ENCODE peak calls at places on chromosome 21, in seven cellular contexts. T is endodermal cell, A is tibial artery, D is fibroblast of lung, L is HCT116, H is GM23248, G is neuronal stem cell. V is an unnamed sample. For H3K4me1, the result is how much of the 10 kb centered on the place peaks cover.

GRCh38 chr21:26007911-26008579 is 162.5 kb downstream of the APP start:
- DNase-seq in T (no peak), A (no peak), D (peak), L (no peak), H (peak), G (no peak), V (no peak)

GRCh38 chr21:44510508-44511218 is 29.3 kb downstream of the KRTAP10-1 start:
- DNase-seq in T (peak), A (peak), D (no peak), L (peak), H (peak), G (peak), V (peak)

GRCh38 chr21:22319435-22319834 is 1321.2 kb downstream of the NCAM2 start:
- DNase-seq in T (no peak), A (no peak), D (no peak), L (no peak), H (no peak), G (no peak), V (no peak)

GRCh38 chr21:31752352-31752751 is 20.4 kb upstream of the SCAF4 start:
- DNase-seq in T (no peak), A (no peak), D (peak), L (no peak), H (peak), G (no peak), V (no peak)

GRCh38 chr21:38853421-38853919 is 47.7 kb downstream of the ETS2 start:
- DNase-seq in T (no peak), A (no peak), D (peak), L (peak), H (peak), G (no peak), V (no peak)

GRCh38 chr21:26506951-26507350 is 66.1 kb downstream of the CYYR1 start:
- DNase-seq in T (no peak), A (no peak), D (peak), L (no peak), H (peak), G (no peak), V (no peak)

GRCh38 chr21:29887313-29888009 is 52.3 kb downstream of the GRIK1 start:
- DNase-seq in T (no peak), A (no peak), D (no peak), L (no peak), H (no peak), G (no peak), V (no peak)

GRCh38 chr21:25416669-25417068 is 190.6 kb downstream of the MRPL39 start:
- DNase-seq in T (no peak), A (no peak), D (no peak), L (no peak), H (no peak), G (no peak), V (no peak)

GRCh38 chr21:21200103-21200938 is 202.1 kb downstream of the NCAM2 start:
- DNase-seq in T (no peak), A (peak), D (peak), L (no peak), H (peak), G (no peak), V (no peak)

GRCh38 chr21:25572895-25573310 is 34.4 kb downstream of the MRPL39 start:
- DNase-seq in T (no peak), A (no peak), D (peak), L (no peak), H (no peak), G (no peak), V (no peak)

GRCh38 chr21:44299458-44300261 is at the start of gene PFKL:
- DNase-seq in T (peak), A (peak), D (peak), L (no peak), H (peak), G (peak), V (peak)

GRCh38 chr21:18334066-18334465 is 69.5 kb downstream of the TMPRSS15 start:
- DNase-seq in T (no peak), A (no peak), D (no peak), L (no peak), H (no peak), G (no peak), V (no peak)

GRCh38 chr21:18244721-18245486 is at the start of gene CHODL:
- DNase-seq in T (peak), A (peak), D (peak), L (no peak), H (no peak), G (peak), V (peak)

GRCh38 chr21:34926784-34927548 is 122.1 kb downstream of the RUNX1 start:
- DNase-seq in T (no peak), A (no peak), D (peak), L (no peak), H (peak), G (no peak), V (no peak)

GRCh38 chr21:27572681-27573080 is 605.8 kb upstream of the ADAMTS5 start:
- DNase-seq in T (no peak), A (no peak), D (peak), L (no peak), H (peak), G (no peak), V (no peak)

GRCh38 chr21:35172231-35172630 is 123.1 kb upstream of the RUNX1 start:
- DNase-seq in T (no peak), A (no peak), D (no peak), L (no peak), H (no peak), G (no peak), V (no peak)

GRCh38 chr21:31316072-31316471 is 28.0 kb downstream of the TIAM1 start:
- DNase-seq in T (no peak), A (no peak), D (no peak), L (no peak), H (no peak), G (no peak), V (no peak)

GRCh38 chr21:44524412-44525371 is 15.3 kb downstream of the KRTAP10-1 start:
- DNase-seq in T (no peak), A (no peak), D (no peak), L (no peak), H (no peak), G (no peak), V (no peak)

GRCh38 chr21:34822957-34823356 is 154.2 kb downstream of the CLIC6 start:
- DNase-seq in T (no peak), A (no peak), D (peak), L (no peak), H (peak), G (no peak), V (no peak)

GRCh38 chr21:44455524-44456206 is 355 bp downstream of the LRRC3 start:
- DNase-seq in T (peak), A (no peak), D (peak), L (no peak), H (peak), G (peak), V (peak)

GRCh38 chr21:16534408-16535099 is 804.8 kb downstream of the USP25 start:
- DNase-seq in T (no peak), A (peak), D (peak), L (no peak), H (peak), G (no peak), V (peak)

GRCh38 chr21:44603109-44603875 is 2.9 kb downstream of the KRTAP10-7 start:
- DNase-seq in T (peak), A (no peak), D (no peak), L (no peak), H (no peak), G (no peak), V (no peak)

GRCh38 chr21:44262338-44263048 is 796 bp upstream of the DNMT3L start:
- DNase-seq in T (peak), A (no peak), D (no peak), L (no peak), H (no peak), G (no peak), V (no peak)

GRCh38 chr21:34883501-34884271 is 165.4 kb downstream of the RUNX1 start:
- DNase-seq in T (no peak), A (no peak), D (no peak), L (no peak), H (no peak), G (no peak), V (no peak)

GRCh38 chr21:38352536-38353219 is 95.9 kb downstream of the KCNJ15 start:
- DNase-seq in T (peak), A (peak), D (peak), L (peak), H (peak), G (peak), V (no peak)

GRCh38 chr21:39083377-39084008 is 99.8 kb downstream of the PSMG1 start:
- DNase-seq in T (no peak), A (no peak), D (no peak), L (no peak), H (peak), G (no peak), V (no peak)

GRCh38 chr21:27561116-27561515 is 594.2 kb upstream of the ADAMTS5 start:
- DNase-seq in T (no peak), A (peak), D (no peak), L (no peak), H (no peak), G (no peak), V (no peak)

GRCh38 chr21:37793660-37794059 is 122.6 kb downstream of the KCNJ6 start:
- DNase-seq in T (no peak), A (no peak), D (peak), L (no peak), H (peak), G (no peak), V (no peak)

DNA sequence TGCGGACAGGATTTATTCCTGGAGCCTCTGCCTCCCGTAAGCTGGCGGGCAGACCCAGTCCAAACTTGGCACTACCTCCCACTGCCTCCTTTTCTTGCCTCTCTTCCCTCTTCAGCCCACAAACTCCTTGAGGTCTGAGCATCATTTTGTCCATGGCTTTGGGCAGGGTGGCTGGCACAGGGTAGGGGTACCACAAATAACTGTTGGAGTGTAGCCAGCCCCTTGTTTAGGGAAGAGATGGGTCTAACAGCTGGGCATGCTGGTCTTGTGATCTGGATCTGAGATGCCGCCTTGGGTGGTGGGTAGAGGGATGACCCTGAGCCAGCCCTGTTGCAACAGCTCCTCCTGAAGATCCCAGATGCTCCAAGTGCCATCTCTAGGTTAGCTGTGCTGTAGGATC is 71.4 kb upstream of the CLDN14 start:
- DNase-seq in T (no peak), A (no peak), D (no peak), L (no peak), H (peak), G (no peak), V (no peak)
- H3K4me1 ChIP-seq in T (under half), A (under half), D (under half), L (under half), H (under half), G (under half), V (under half)

GRCh38 chr21:45615145-45615711 is 28.3 kb upstream of the PCBP3 start:
- DNase-seq in T (peak), A (peak), D (peak), L (no peak), H (peak), G (no peak), V (no peak)
- H3K4me3 ChIP-seq in T (no peak), A (no peak), D (no peak), L (no peak), H (no peak), G (no peak), V (no peak)

GRCh38 chr21:41873005-41873404 is 6.1 kb downstream of the PRDM15 start:
- DNase-seq in T (no peak), A (no peak), D (no peak), L (no peak), H (no peak), G (no peak), V (no peak)

GRCh38 chr21:41868062-41868710 is 11.0 kb downstream of the PRDM15 start:
- DNase-seq in T (no peak), A (no peak), D (no peak), L (no peak), H (peak), G (no peak), V (no peak)

GRCh38 chr21:41871302-41872030 is 7.7 kb downstream of the PRDM15 start:
- DNase-seq in T (no peak), A (no peak), D (no peak), L (no peak), H (no peak), G (no peak), V (no peak)

GRCh38 chr21:41867313-41867712 is 11.8 kb downstream of the PRDM15 start:
- DNase-seq in T (peak), A (no peak), D (no peak), L (no peak), H (no peak), G (no peak), V (no peak)

GRCh38 chr21:41869771-41870170 is 9.4 kb downstream of the PRDM15 start:
- DNase-seq in T (no peak), A (no peak), D (no peak), L (no peak), H (no peak), G (no peak), V (no peak)
- H3K4me1 ChIP-seq in T (under half), A (under half), D (under half), L (under half), H (under half), G (under half), V (under half)

GRCh38 chr21:42413093-42413492 is 9.4 kb downstream of the UBASH3A start:
- DNase-seq in T (no peak), A (no peak), D (no peak), L (no peak), H (no peak), G (no peak), V (no peak)

GRCh38 chr21:42414553-42414927 is 10.8 kb downstream of the UBASH3A start:
- DNase-seq in T (no peak), A (no peak), D (no peak), L (no peak), H (no peak), G (no peak), V (no peak)

GRCh38 chr21:42414066-42414465 is 10.4 kb downstream of the UBASH3A start:
- DNase-seq in T (no peak), A (no peak), D (no peak), L (no peak), H (no peak), G (no peak), V (no peak)

GRCh38 chr21:42413500-42413899 is 9.8 kb downstream of the UBASH3A start:
- DNase-seq in T (no peak), A (no peak), D (no peak), L (no peak), H (no peak), G (no peak), V (no peak)

DNA sequence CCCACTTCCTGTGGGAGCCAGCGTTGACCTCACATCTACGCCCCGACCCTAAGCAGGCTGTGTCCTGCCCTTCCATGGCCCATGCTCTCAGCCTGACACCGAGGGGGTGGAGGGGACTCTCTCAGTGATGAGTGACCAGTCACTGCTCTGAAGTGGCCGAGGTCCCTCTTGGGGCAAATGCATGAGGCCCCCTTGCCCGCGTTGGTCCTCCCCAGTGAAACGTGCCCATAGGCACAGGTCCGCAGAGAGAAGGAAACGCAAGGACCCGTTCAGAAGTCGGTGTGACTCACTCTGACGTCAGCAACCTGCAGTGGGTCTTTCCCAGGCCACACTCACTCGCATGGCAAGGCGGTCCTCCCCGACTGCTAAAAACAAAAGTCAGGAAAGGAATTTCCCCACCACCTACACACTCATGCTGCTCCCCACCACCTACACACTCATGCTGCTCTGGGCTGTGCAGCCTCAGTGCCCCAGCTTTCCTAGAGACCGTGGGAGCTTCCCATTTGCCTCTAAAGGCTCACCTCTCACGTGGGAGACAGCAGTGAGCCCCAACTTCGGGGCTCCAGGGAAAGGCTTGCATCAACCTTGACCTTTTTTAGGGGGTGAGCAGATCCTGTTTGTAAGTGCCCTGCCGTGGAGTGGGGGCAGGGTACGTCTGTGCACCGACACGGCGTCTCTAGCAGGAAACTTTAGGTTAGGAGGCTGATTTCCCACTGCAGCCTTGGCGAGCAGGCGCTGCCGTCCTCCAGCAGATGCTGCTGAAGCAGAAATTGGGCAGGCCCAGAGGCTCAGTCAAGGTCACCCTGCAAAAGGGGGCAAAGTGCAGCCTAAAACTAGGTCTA is 11.4 kb downstream of the UBASH3A start:
- DNase-seq in T (no peak), A (no peak), D (peak), L (peak), H (peak), G (no peak), V (no peak)
- H3K4me3 ChIP-seq in T (no peak), A (no peak), D (no peak), L (peak), H (no peak), G (no peak), V (no peak)

DNA sequence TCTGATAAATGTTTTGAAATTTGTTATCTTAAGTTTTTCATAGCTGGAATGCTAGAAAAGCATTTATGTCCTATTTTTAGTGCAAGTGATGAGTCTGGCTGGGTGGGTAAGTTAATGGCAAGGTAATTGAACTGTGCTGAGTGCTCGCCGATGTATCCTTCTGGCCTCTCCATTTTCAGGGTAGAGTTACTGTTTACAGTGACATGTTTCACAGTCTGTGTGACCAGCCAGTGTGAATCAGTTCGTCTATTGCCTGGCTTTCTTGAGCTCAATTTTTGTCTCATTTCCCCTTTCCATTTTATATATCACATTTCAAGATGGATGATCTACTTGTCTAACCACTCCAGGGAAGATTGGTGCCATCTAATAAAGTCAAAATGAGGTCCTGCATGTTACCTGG is 44.1 kb downstream of the ITSN1 start:
- DNase-seq in T (no peak), A (no peak), D (no peak), L (no peak), H (peak), G (no peak), V (no peak)
- H3K4me1 ChIP-seq in T (under half), A (under half), D (under half), L (under half), H (half or more), G (under half), V (half or more)

DNA sequence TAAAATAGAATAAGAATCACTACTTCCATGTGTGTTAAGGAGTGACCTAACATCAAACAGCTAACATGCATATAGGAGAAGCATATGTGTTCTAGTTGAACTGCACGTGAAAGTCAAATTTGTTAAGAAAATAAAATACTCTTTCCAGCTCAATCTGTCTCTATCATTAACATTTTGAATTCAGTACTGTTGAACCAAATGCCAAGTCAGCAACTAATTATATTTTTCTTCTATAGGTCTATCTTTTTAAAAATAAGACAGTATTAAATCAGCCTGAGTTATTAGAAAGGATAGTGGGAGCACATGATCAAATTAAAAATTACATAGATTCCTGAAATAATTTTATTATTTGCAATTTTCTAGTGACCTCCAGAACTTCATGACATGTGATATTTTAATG is 141.8 kb downstream of the NRIP1 start:
- DNase-seq in T (no peak), A (no peak), D (no peak), L (no peak), H (no peak), G (no peak), V (no peak)
- H3K4me3 ChIP-seq in T (no peak), A (no peak), D (no peak), L (no peak), H (no peak), G (no peak), V (no peak)

GRCh38 chr21:42750737-42751530 is 97.5 kb downstream of the PDE9A start:
- DNase-seq in T (no peak), A (no peak), D (no peak), L (no peak), H (no peak), G (no peak), V (no peak)
- H3K4me1 ChIP-seq in T (under half), A (under half), D (under half), L (under half), H (under half), G (under half), V (under half)

V was measured in HAP-1.